ENCODE peak calls at places on chromosomes 4 and X, in seven cellular contexts. E, O, U, I, G, X and K are unnamed samples.

GRCh38 chr4:71296945-71297344 is 41.9 kb upstream of the SLC4A4 start:
- DNase-seq in U (no peak), X (no peak), I (no peak), O (no peak), G (peak; percentile 57), E (no peak), K (peak; percentile 21)

GRCh38 chrX:49850028-49850427 is 20.9 kb downstream of the PAGE4 start:
- DNase-seq in X (no peak), G (no peak), O (no peak), I (no peak), E (no peak), U (no peak), K (no peak)

GRCh38 chr4:7769936-7770674 is 169.6 kb downstream of the AFAP1 start:
- DNase-seq in U (no peak), O (no peak), G (no peak), I (peak; percentile 73), X (peak; percentile 35), E (peak; percentile 41), K (no peak)

GRCh38 chrX:105696870-105697269 is 125.5 kb upstream of the NRK start:
- DNase-seq in X (no peak), I (no peak), E (no peak), O (no peak), G (no peak), U (no peak), K (no peak)

GRCh38 chrX:153776611-153777045 is 4.2 kb upstream of the SRPK3 start:
- DNase-seq in E (no peak), G (no peak), X (no peak), O (no peak), I (no peak), U (no peak), K (peak; percentile 43)

GRCh38 chrX:96770315-96770714 is 85.7 kb downstream of the DIAPH2 start:
- DNase-seq in E (peak; percentile 48), X (peak; percentile 36), U (no peak), I (peak; percentile 20), G (no peak), O (no peak), K (no peak)

GRCh38 chrX:47239199-47239598 is 6.4 kb downstream of the USP11 start:
- DNase-seq in E (no peak), X (peak; percentile 2), O (no peak), I (no peak), G (no peak), U (no peak), K (no peak)

GRCh38 chr4:187606581-187606980 is 389.0 kb upstream of the ZFP42 start:
- DNase-seq in I (peak; percentile 67), U (peak; percentile 36), E (peak; percentile 72), O (no peak), X (peak; percentile 62), G (peak; percentile 27), K (no peak)

GRCh38 chr4:55554453-55555030 is 7.8 kb upstream of the CLOCK start:
- DNase-seq in G (no peak), I (peak; percentile 26), E (peak; percentile 80), O (no peak), U (no peak), X (peak; percentile 40), K (peak; percentile 17)

GRCh38 chr4:25505637-25505991 is 128.6 kb downstream of the ANAPC4 start:
- DNase-seq in U (no peak), O (no peak), G (no peak), X (no peak), E (no peak), I (no peak), K (no peak)

GRCh38 chrX:43974076-43974475 is 886 bp upstream of the NDP start:
- DNase-seq in G (no peak), I (no peak), O (no peak), X (no peak), E (no peak), U (no peak), K (no peak)
- H3K4me3 ChIP-seq in G (no peak overlapping the region), I (no peak overlapping the region), O (no peak overlapping the region), X (no peak overlapping the region), E (no peak overlapping the region), U (no peak overlapping the region), K (no peak overlapping the region)

GRCh38 chr4:26596843-26597242 is 13.0 kb downstream of the TBC1D19 start:
- DNase-seq in U (no peak), G (no peak), E (no peak), O (no peak), X (no peak), I (no peak), K (no peak)
- TF ChIP-seq CTCF in U (no peak), G (no peak), E (no peak), O (no peak), X (no peak), I (no peak), K (no peak)

GRCh38 chr4:185840953-185841352 is 29.0 kb upstream of the SORBS2 start:
- DNase-seq in I (no peak), U (no peak), E (no peak), G (no peak), O (no peak), X (no peak), K (no peak)
- H3K4me1 ChIP-seq in I (peaks cover 15% of the 10 kb centered on the region), U (peaks cover 27% of the 10 kb centered on the region), E (peaks cover 19% of the 10 kb centered on the region), G (no peaks in the 10 kb centered on the region), O (peaks cover 30% of the 10 kb centered on the region), X (peaks cover 50% of the 10 kb centered on the region), K (peaks cover 12% of the 10 kb centered on the region)

DNA sequence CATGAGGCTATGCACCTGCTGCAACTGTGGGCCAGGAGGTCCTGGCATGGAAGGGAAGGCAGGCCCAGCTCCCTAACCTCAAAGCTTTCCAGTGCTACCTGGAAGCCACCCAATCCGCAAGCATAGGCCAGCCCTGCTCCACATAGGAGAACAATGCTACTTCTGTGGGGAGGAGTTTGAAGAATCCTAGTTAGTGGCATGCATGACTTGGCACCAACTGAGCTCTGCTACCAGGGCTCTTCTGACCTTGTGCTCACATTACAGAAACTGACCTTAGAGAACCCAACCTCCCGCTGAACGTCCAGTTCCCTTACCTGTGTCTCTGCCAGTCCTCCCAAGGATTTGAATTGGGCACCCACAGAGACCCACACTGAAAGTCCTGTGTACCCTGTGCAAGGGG is 58.8 kb downstream of the USP46 start:
- DNase-seq in E (no peak), I (no peak), U (no peak), O (peak; percentile 77), G (no peak), X (no peak), K (no peak)
- H3K4me3 ChIP-seq in E (no peak overlapping the region), I (no peak overlapping the region), U (no peak overlapping the region), O (no peak overlapping the region), G (no peak overlapping the region), X (no peak overlapping the region), K (no peak overlapping the region)

GRCh38 chrX:15854712-15855561 is at the start of gene AP1S2:
- DNase-seq in U (peak; percentile 42), G (peak; percentile 97), X (peak; percentile 98), E (peak; percentile 87), I (peak; percentile 97), O (peak; percentile 95), K (peak; percentile 90)

GRCh38 chrX:15854080-15854655 is 445 bp downstream of the AP1S2 start:
- DNase-seq in G (peak; percentile 58), U (no peak), O (peak; percentile 71), I (peak; percentile 85), X (peak; percentile 79), E (peak; percentile 2), K (peak; percentile 80)

GRCh38 chrX:15853586-15854079 is 980 bp downstream of the AP1S2 start:
- DNase-seq in X (peak; percentile 17), O (no peak), E (peak; percentile 4), I (peak; percentile 15), U (no peak), G (no peak), K (no peak)

GRCh38 chrX:15848576-15848975 is 6.0 kb downstream of the AP1S2 start:
- DNase-seq in G (no peak), U (no peak), X (no peak), O (no peak), E (no peak), I (no peak), K (no peak)

DNA sequence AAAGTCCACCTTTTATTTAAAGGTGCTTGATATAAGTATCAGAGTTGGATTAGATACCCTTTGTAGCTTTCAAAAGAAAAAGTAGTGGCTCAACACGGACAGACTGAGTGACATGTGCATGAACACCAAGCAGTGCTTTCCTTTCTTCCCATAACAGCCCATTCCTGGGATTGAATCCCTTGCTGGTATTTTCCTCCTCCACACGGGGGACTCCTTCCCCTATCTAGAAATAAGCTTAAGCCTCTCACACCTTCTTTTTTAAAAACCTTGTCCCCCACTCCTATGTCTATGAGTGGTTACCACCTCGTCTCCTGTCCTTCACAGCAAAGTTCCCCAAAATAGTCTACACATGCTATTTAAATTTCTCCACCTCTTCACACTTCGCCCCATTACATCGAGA is 5.1 kb downstream of the AP1S2 start:
- DNase-seq in G (no peak), O (no peak), E (peak; percentile 39), X (peak; percentile 22), U (no peak), I (peak; percentile 33), K (no peak)
- TF ChIP-seq CTCF in G (no peak), O (peak; percentile 18), E (peak; percentile 33), X (peak; percentile 40), U (peak; percentile 44), I (peak; percentile 48), K (no peak)

GRCh38 chrX:2708601-2709200 is 17.6 kb downstream of the CD99 start:
- DNase-seq in X (no peak), U (no peak), G (no peak), O (peak; percentile 45), E (no peak), I (no peak), K (no peak)

GRCh38 chrX:2711441-2711840 is 20.3 kb downstream of the CD99 start:
- DNase-seq in G (no peak), U (no peak), O (no peak), X (no peak), I (no peak), E (no peak), K (no peak)

GRCh38 chrX:2712428-2712827 is 21.3 kb downstream of the CD99 start:
- DNase-seq in I (no peak), G (no peak), X (no peak), U (no peak), O (no peak), E (no peak), K (no peak)

GRCh38 chrX:2710041-2710471 is 19.0 kb downstream of the CD99 start:
- DNase-seq in I (no peak), X (peak; percentile 71), U (peak; percentile 18), G (no peak), O (peak; percentile 54), E (peak; percentile 74), K (peak; percentile 17)

GRCh38 chrX:2710496-2710895 is 19.4 kb downstream of the CD99 start:
- DNase-seq in X (peak; percentile 54), E (no peak), U (peak; percentile 18), G (no peak), I (no peak), O (no peak), K (peak; percentile 32)
- H3K4me1 ChIP-seq in X (peaks cover 24% of the 10 kb centered on the region), E (peaks cover 27% of the 10 kb centered on the region), U (no peaks in the 10 kb centered on the region), G (peaks cover 5% of the 10 kb centered on the region), I (peaks cover 5% of the 10 kb centered on the region), O (peaks cover 55% of the 10 kb centered on the region), K (peaks cover 32% of the 10 kb centered on the region)

GRCh38 chr4:152785639-152786517 is 6.1 kb downstream of the ARFIP1 start:
- DNase-seq in E (peak; percentile 22), U (no peak), X (no peak), G (no peak), O (no peak), I (no peak), K (no peak)
- H3K4me3 ChIP-seq in E (no peak overlapping the region), U (no peak overlapping the region), X (no peak overlapping the region), G (no peak overlapping the region), O (no peak overlapping the region), I (no peak overlapping the region), K (no peak overlapping the region)

DNA sequence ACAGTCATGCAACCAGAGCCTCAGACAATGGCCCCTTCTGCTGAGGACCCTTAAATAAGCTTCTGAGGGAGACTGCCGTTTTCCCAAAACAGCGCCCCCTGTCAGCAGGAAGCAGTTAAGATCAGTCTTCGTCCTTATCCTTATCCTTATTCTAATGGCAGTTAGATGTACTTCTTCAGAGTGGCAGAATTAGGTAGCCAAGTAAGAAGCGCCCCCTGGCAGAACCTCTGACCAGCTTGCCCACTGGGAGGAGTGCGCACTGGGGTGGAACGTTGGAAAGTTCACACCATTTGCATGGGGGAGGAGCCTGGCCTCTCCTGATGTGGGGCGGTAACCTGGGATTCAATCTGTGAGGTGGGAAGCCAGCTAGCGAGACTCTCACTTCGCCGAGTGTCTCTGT is 133.6 kb upstream of the QRFPR start:
- DNase-seq in U (no peak), G (no peak), I (no peak), X (no peak), E (no peak), O (no peak), K (no peak)
- TF ChIP-seq CTCF in U (no peak), G (no peak), I (no peak), X (no peak), E (no peak), O (no peak), K (no peak)